ENCODE peak calls at places on chromosomes 1 and 21, in eight cellular contexts. H is GM23338, F is K562, U is PC-9, I is fibroblast of lung, M is SK-N-MC, C is neural progenitor cell, K is HCT116. E is an unnamed sample.

GRCh38 chr1:231629132-231629531 is 2.5 kb downstream of the DISC1 start:
- DNase-seq in C (no peak), I (no peak), U (no peak), M (no peak), K (no peak), F (no peak), H (no peak), E (no peak)

GRCh38 chr1:12501661-12502060 is 116.3 kb downstream of the DHRS3 start:
- DNase-seq in U (no peak), C (no peak), I (peak; percentile 74), H (no peak), M (no peak), K (no peak), F (no peak), E (no peak)

GRCh38 chr1:203695116-203695515 is 68.5 kb downstream of the ATP2B4 start:
- DNase-seq in C (no peak), M (no peak), K (no peak), I (no peak), F (no peak), H (no peak), U (no peak), E (no peak)

GRCh38 chr1:15341228-15341627 is 68.5 kb upstream of the EFHD2 start:
- DNase-seq in I (no peak), K (no peak), F (no peak), M (no peak), U (no peak), H (no peak), C (no peak), E (no peak)

GRCh38 chr1:71655604-71656003 is 574.8 kb upstream of the ZRANB2 start:
- DNase-seq in M (no peak), I (no peak), C (no peak), H (no peak), U (no peak), K (no peak), F (no peak), E (no peak)

GRCh38 chr1:3864884-3865283 is 7.6 kb downstream of the DFFB start:
- DNase-seq in C (no peak), K (no peak), M (no peak), F (no peak), I (no peak), H (no peak), U (no peak), E (no peak)

GRCh38 chr1:161885013-161885412 is 118.9 kb downstream of the ATF6 start:
- DNase-seq in F (no peak), U (no peak), H (no peak), K (no peak), C (no peak), I (peak; percentile 99), M (peak; percentile 24), E (no peak)

GRCh38 chr1:94106716-94107115 is 14.2 kb downstream of the ABCA4 start:
- DNase-seq in K (no peak), M (no peak), H (no peak), C (no peak), F (no peak), I (no peak), U (peak; percentile 48), E (no peak)

GRCh38 chr1:88175631-88176226 is 508.3 kb upstream of the PKN2 start:
- DNase-seq in I (no peak), U (peak; percentile 40), F (no peak), K (peak; percentile 6), H (no peak), C (no peak), M (no peak), E (peak; percentile 64)

GRCh38 chr1:226444901-226445300 is 37.0 kb upstream of the PARP1 start:
- DNase-seq in C (no peak), K (no peak), M (no peak), F (no peak), U (no peak), H (peak; percentile 61), I (no peak), E (no peak)

GRCh38 chr1:53330819-53331218 is 2.9 kb upstream of the LRP8 start:
- DNase-seq in C (no peak), H (no peak), I (no peak), F (no peak), M (no peak), K (no peak), U (peak; percentile 59), E (no peak)

GRCh38 chr1:152047607-152047953 is 10.8 kb upstream of the S100A11 start:
- DNase-seq in C (no peak), K (peak; percentile 89), F (no peak), M (no peak), U (peak; percentile 80), H (no peak), I (no peak), E (no peak)

GRCh38 chr1:187374742-187375141 is 546.0 kb downstream of the PLA2G4A start:
- DNase-seq in K (no peak), F (no peak), H (peak; percentile 53), M (no peak), I (no peak), C (no peak), U (no peak), E (no peak)

GRCh38 chr1:182977480-182977879 is 24.5 kb upstream of the SHCBP1L start:
- DNase-seq in F (no peak), H (no peak), M (no peak), U (no peak), I (no peak), C (no peak), K (no peak), E (no peak)

GRCh38 chr21:38037416-38037815 is 121.2 kb upstream of the KCNJ6 start:
- DNase-seq in M (no peak), C (no peak), U (no peak), F (no peak), H (no peak), I (no peak), K (no peak), E (no peak)

GRCh38 chr1:159282118-159282517 is 20.0 kb upstream of the FCER1A start:
- DNase-seq in I (no peak), M (no peak), C (no peak), U (no peak), H (peak; percentile 10), K (no peak), F (no peak), E (peak; percentile 7)

GRCh38 chr1:222712253-222713090 is at the start of the genes AIDA and BROX:
- DNase-seq in H (peak; percentile 91), I (peak; percentile 85), F (peak; percentile 90), C (peak; percentile 94), U (peak; percentile 97), K (peak; percentile 69), M (peak; percentile 50), E (peak; percentile 95)

GRCh38 chr1:222713091-222714012 is 988 bp downstream of the BROX start:
- DNase-seq in F (peak; percentile 85), M (peak; percentile 81), U (peak; percentile 93), K (peak; percentile 90), I (peak; percentile 95), H (peak; percentile 97), C (peak; percentile 98), E (peak; percentile 98)

GRCh38 chr1:222706815-222707214 is 5.5 kb downstream of the AIDA start:
- DNase-seq in U (no peak), M (no peak), F (no peak), K (no peak), H (no peak), I (no peak), C (no peak), E (no peak)

GRCh38 chr1:222711319-222712252 is 705 bp downstream of the AIDA start:
- DNase-seq in K (peak; percentile 37), U (peak; percentile 78), F (peak; percentile 83), I (peak; percentile 66), H (peak; percentile 59), M (peak; percentile 61), C (peak; percentile 63), E (peak; percentile 72)

GRCh38 chr1:222709700-222710153 is 2.6 kb downstream of the AIDA start:
- DNase-seq in K (no peak), I (no peak), F (peak; percentile 70), C (no peak), M (no peak), H (no peak), U (no peak), E (no peak)
- H3K4me3 ChIP-seq in K (no peak overlapping the region), I (no peak overlapping the region), F (no peak overlapping the region), C (no peak overlapping the region), M (no peak overlapping the region), H (no peak overlapping the region), U (peak overlapping the region; percentile 89), E (no peak overlapping the region)

DNA sequence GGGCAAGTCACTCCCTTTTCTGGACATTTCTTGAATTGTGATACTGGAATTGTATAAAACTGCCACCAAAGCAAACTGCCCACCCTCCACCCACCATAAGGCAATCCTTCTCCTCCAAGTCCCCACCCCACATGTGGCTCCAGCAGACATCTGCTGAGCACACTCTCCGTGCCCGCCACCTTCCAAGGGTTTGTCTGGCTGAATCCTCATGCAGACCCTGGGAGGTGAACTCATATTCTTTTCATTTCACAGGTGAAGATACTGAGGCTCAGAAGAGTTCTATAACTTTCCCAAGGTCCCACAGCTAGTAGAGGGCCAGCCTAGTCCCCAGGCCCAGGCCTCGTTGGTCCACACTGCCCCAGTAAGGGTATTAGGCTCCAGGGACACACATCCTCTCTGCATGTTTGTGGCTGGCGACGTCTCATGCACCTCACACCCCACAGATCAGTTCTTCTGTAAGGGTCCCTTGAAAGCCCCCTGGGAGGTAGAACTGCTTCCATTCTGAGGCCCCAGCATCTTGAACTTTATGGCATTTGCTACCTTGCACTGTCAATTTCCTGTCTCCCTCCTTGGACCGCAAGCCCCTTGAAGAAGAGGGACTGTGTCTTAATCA is 14.1 kb downstream of the CNTN2 start:
- DNase-seq in C (no peak), M (no peak), I (no peak), K (no peak), H (no peak), F (no peak), U (no peak), E (no peak)
- H3K27ac ChIP-seq in C (no peak overlapping the region), M (no peak overlapping the region), I (no peak overlapping the region), K (no peak overlapping the region), H (no peak overlapping the region), F (no peak overlapping the region), U (no peak overlapping the region), E (no peak overlapping the region)

DNA sequence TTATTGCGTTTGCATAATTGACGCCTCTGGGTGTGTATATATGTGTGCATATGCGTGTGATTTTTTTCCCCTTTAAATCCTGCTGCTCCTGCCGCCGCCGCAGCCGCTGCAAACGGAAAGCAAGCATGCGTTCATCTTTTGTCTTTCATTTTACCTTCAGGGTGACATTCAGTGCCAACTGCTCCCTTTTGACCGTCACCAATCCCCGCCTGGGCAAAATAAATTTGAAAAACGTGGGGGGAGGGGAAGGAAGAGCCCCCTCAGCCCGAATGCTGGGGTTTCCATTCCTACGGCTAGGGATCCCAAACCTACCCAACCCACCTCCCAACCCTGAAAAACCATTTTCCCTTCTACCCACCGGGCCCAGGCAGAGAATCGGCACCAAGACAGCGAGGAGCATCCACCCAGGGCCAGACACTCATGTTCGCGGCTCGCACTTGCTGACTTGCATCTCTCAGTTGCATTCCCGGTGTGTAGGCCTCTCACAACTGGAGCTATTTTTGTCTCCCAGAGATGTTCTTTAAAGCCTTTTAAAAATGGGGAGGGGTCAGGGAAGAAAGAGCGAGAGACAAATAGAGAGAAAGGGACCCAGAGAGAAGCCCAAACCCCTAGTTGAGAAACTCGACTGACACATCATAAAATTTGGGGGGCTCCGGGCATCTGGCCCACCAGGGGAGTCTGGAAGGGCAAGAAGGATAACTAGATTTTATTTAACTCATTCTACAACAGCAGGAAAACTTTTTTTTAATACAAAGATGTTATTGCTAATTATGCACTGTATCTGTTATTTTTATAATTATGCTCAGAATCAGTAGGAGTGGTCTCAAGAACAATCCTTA is 367.1 kb upstream of the ESRRG start:
- DNase-seq in M (no peak), U (no peak), C (peak; percentile 12), F (no peak), I (no peak), H (peak; percentile 17), K (no peak), E (no peak)
- TF ChIP-seq EZH2 in M (no peak), U (no peak), C (peak; percentile 61), F (no peak), I (no peak), H (no peak), K (no peak), E (no peak)

GRCh38 chr1:160799641-160800040 is 3.7 kb downstream of the LY9 start:
- DNase-seq in M (no peak), K (no peak), F (no peak), H (no peak), U (no peak), I (no peak), C (no peak), E (no peak)
- H3K4me3 ChIP-seq in M (no peak overlapping the region), K (no peak overlapping the region), F (no peak overlapping the region), H (no peak overlapping the region), U (no peak overlapping the region), I (no peak overlapping the region), C (no peak overlapping the region), E (no peak overlapping the region)

E was measured in hepatocyte.